ENCODE peak calls at places on chromosomes 7 and 10, in six cellular contexts. One of them, this sample, is unnamed.

GRCh38 chr10:5551531-5552375 is 27.0 kb downstream of the CALML3 start:
- DNase-seq in tibial nerve: no peak
- DNase-seq in HCT116: no peak
- DNase-seq in brain microvascular endothelial cell: peak
- DNase-seq in adrenal gland: no peak
- DNase-seq in heart left ventricle: peak
- DNase-seq in this sample: no peak

GRCh38 chr7:66758964-66759628 is 18.6 kb downstream of the RABGEF1 start:
- DNase-seq in adrenal gland: no peak
- DNase-seq in HCT116: no peak
- DNase-seq in heart left ventricle: no peak
- DNase-seq in tibial nerve: no peak
- DNase-seq in brain microvascular endothelial cell: peak
- DNase-seq in this sample: no peak

GRCh38 chr10:124063736-124064135 is 29.7 kb downstream of the CHST15 start:
- DNase-seq in heart left ventricle: no peak
- DNase-seq in HCT116: no peak
- DNase-seq in tibial nerve: no peak
- DNase-seq in brain microvascular endothelial cell: peak
- DNase-seq in adrenal gland: no peak
- DNase-seq in this sample: peak

GRCh38 chr7:152177696-152178404 is 152.4 kb downstream of the GALNT11 start:
- DNase-seq in adrenal gland: no peak
- DNase-seq in brain microvascular endothelial cell: no peak
- DNase-seq in tibial nerve: no peak
- DNase-seq in heart left ventricle: no peak
- DNase-seq in HCT116: no peak
- DNase-seq in this sample: no peak

GRCh38 chr10:102046095-102046494 is 9.9 kb downstream of the ARMH3 start:
- DNase-seq in brain microvascular endothelial cell: no peak
- DNase-seq in adrenal gland: no peak
- DNase-seq in heart left ventricle: no peak
- DNase-seq in HCT116: no peak
- DNase-seq in tibial nerve: no peak
- DNase-seq in this sample: no peak

GRCh38 chr7:144057954-144058353 is 9.2 kb downstream of the OR2A5 start:
- DNase-seq in brain microvascular endothelial cell: peak
- DNase-seq in heart left ventricle: no peak
- DNase-seq in adrenal gland: no peak
- DNase-seq in HCT116: no peak
- DNase-seq in tibial nerve: no peak
- DNase-seq in this sample: no peak

GRCh38 chr7:3272691-3273141 is 28.3 kb upstream of the SDK1 start:
- DNase-seq in heart left ventricle: no peak
- DNase-seq in adrenal gland: peak
- DNase-seq in brain microvascular endothelial cell: peak
- DNase-seq in HCT116: peak
- DNase-seq in tibial nerve: no peak
- DNase-seq in this sample: peak

GRCh38 chr10:44897049-44897448 is 14.1 kb upstream of the TMEM72 start:
- DNase-seq in adrenal gland: no peak
- DNase-seq in brain microvascular endothelial cell: no peak
- DNase-seq in heart left ventricle: no peak
- DNase-seq in HCT116: no peak
- DNase-seq in tibial nerve: no peak
- DNase-seq in this sample: no peak

GRCh38 chr10:111233439-111233838 is 156.6 kb downstream of the ADRA2A start:
- DNase-seq in adrenal gland: no peak
- DNase-seq in brain microvascular endothelial cell: peak
- DNase-seq in HCT116: no peak
- DNase-seq in tibial nerve: no peak
- DNase-seq in heart left ventricle: no peak
- DNase-seq in this sample: no peak

GRCh38 chr7:50807026-50807730 is 24.5 kb upstream of the GRB10 start:
- DNase-seq in heart left ventricle: no peak
- DNase-seq in tibial nerve: no peak
- DNase-seq in adrenal gland: no peak
- DNase-seq in brain microvascular endothelial cell: peak
- DNase-seq in HCT116: no peak
- DNase-seq in this sample: no peak

GRCh38 chr10:73838827-73839226 is 27.4 kb upstream of the NDST2 start:
- DNase-seq in brain microvascular endothelial cell: no peak
- DNase-seq in heart left ventricle: no peak
- DNase-seq in tibial nerve: no peak
- DNase-seq in HCT116: no peak
- DNase-seq in adrenal gland: no peak
- DNase-seq in this sample: no peak
- H3K4me3 ChIP-seq in brain microvascular endothelial cell: no peak
- H3K4me3 ChIP-seq in heart left ventricle: no peak
- H3K4me3 ChIP-seq in tibial nerve: no peak
- H3K4me3 ChIP-seq in HCT116: no peak
- H3K4me3 ChIP-seq in adrenal gland: no peak
- H3K4me3 ChIP-seq in this sample: no peak

GRCh38 chr10:29836396-29836795 is 201.6 kb upstream of the SVIL start:
- DNase-seq in heart left ventricle: no peak
- DNase-seq in brain microvascular endothelial cell: no peak
- DNase-seq in HCT116: no peak
- DNase-seq in adrenal gland: no peak
- DNase-seq in tibial nerve: no peak
- DNase-seq in this sample: no peak

GRCh38 chr10:29838529-29838928 is 203.8 kb upstream of the SVIL start:
- DNase-seq in HCT116: no peak
- DNase-seq in heart left ventricle: no peak
- DNase-seq in adrenal gland: no peak
- DNase-seq in brain microvascular endothelial cell: no peak
- DNase-seq in tibial nerve: no peak
- DNase-seq in this sample: no peak

GRCh38 chr10:29837586-29837985 is 202.8 kb upstream of the SVIL start:
- DNase-seq in heart left ventricle: no peak
- DNase-seq in brain microvascular endothelial cell: no peak
- DNase-seq in tibial nerve: no peak
- DNase-seq in adrenal gland: no peak
- DNase-seq in HCT116: no peak
- DNase-seq in this sample: no peak

GRCh38 chr10:29830526-29831512 is 196.0 kb upstream of the SVIL start:
- DNase-seq in brain microvascular endothelial cell: no peak
- DNase-seq in heart left ventricle: no peak
- DNase-seq in HCT116: no peak
- DNase-seq in adrenal gland: no peak
- DNase-seq in tibial nerve: no peak
- DNase-seq in this sample: no peak

DNA sequence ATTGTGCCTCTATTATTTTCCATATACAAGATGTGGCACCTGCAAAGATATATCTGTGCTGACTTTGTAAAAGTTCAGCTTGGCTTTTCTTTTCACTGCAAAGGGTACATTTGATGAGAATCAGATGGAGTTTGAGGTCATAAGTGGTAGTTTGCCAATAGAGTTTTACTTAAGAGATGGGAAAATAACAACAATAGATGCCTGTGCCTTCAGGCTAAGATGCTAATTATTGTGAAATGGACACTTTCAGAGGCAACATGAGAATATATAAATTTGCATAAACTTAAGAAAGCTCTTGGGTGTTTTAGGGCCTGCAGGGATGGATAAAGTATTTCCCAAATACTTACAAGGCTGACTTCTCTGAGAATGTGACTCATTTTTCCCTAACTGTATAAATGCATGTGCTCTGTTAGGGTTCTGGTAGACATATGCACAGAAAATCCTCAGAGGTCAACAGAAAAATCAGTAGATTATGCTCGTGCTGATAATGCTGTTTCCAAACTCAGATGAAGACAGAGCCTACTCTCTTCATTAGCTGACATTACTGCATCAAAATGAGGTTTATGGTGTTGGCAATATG is 200.3 kb upstream of the SVIL start:
- DNase-seq in adrenal gland: no peak
- DNase-seq in heart left ventricle: no peak
- DNase-seq in brain microvascular endothelial cell: no peak
- DNase-seq in tibial nerve: no peak
- DNase-seq in HCT116: no peak
- DNase-seq in this sample: no peak
- H3K27ac ChIP-seq in adrenal gland: no peak
- H3K27ac ChIP-seq in heart left ventricle: no peak
- H3K27ac ChIP-seq in brain microvascular endothelial cell: no peak
- H3K27ac ChIP-seq in tibial nerve: no peak
- H3K27ac ChIP-seq in HCT116: no peak
- H3K27ac ChIP-seq in this sample: no peak

DNA sequence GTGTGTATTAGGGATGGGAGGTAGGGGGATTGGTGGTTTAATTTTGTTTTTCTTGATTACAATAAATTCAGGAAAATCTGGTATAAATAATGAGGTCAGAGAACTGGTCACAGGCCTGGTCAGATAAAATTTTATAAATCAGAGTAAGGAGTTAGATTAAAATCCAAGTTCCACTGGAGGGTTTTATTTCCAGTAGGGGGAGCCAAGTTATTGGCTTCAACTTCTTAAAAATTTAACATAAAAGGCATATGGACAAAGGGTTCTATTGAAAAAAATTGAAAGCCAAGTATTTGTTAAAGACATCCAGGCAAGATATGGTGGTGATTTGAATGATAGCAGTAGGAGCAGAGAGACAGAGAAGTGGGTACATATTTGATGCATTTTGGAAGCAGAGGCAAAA is 763.3 kb downstream of the SORCS1 start:
- DNase-seq in tibial nerve: no peak
- DNase-seq in heart left ventricle: no peak
- DNase-seq in HCT116: no peak
- DNase-seq in brain microvascular endothelial cell: no peak
- DNase-seq in adrenal gland: no peak
- DNase-seq in this sample: no peak
- TF ChIP-seq CTCF in tibial nerve: no peak
- TF ChIP-seq CTCF in heart left ventricle: no peak
- TF ChIP-seq CTCF in HCT116: no peak
- TF ChIP-seq CTCF in brain microvascular endothelial cell: no peak
- TF ChIP-seq CTCF in adrenal gland: no peak
- TF ChIP-seq CTCF in this sample: peak

GRCh38 chr7:44980393-44981034 is 1.7 kb upstream of the MYO1G start:
- DNase-seq in tibial nerve: peak
- DNase-seq in brain microvascular endothelial cell: peak
- DNase-seq in adrenal gland: no peak
- DNase-seq in heart left ventricle: peak
- DNase-seq in HCT116: no peak
- DNase-seq in this sample: no peak
- H3K4me3 ChIP-seq in tibial nerve: no peak
- H3K4me3 ChIP-seq in brain microvascular endothelial cell: no peak
- H3K4me3 ChIP-seq in adrenal gland: no peak
- H3K4me3 ChIP-seq in heart left ventricle: peak
- H3K4me3 ChIP-seq in HCT116: no peak
- H3K4me3 ChIP-seq in this sample: no peak

GRCh38 chr10:78771215-78771614 is 297.6 kb upstream of the ZMIZ1 start:
- DNase-seq in heart left ventricle: no peak
- DNase-seq in adrenal gland: no peak
- DNase-seq in tibial nerve: no peak
- DNase-seq in HCT116: no peak
- DNase-seq in brain microvascular endothelial cell: no peak
- DNase-seq in this sample: no peak

GRCh38 chr10:78772083-78772482 is 296.7 kb upstream of the ZMIZ1 start:
- DNase-seq in tibial nerve: no peak
- DNase-seq in adrenal gland: no peak
- DNase-seq in heart left ventricle: no peak
- DNase-seq in brain microvascular endothelial cell: no peak
- DNase-seq in HCT116: no peak
- DNase-seq in this sample: no peak

GRCh38 chr10:78772986-78773530 is 295.7 kb upstream of the ZMIZ1 start:
- DNase-seq in HCT116: no peak
- DNase-seq in adrenal gland: no peak
- DNase-seq in tibial nerve: no peak
- DNase-seq in brain microvascular endothelial cell: no peak
- DNase-seq in heart left ventricle: no peak
- DNase-seq in this sample: no peak

GRCh38 chr10:78770167-78771090 is 298.3 kb upstream of the ZMIZ1 start:
- DNase-seq in brain microvascular endothelial cell: no peak
- DNase-seq in adrenal gland: no peak
- DNase-seq in HCT116: no peak
- DNase-seq in tibial nerve: no peak
- DNase-seq in heart left ventricle: no peak
- DNase-seq in this sample: no peak

DNA sequence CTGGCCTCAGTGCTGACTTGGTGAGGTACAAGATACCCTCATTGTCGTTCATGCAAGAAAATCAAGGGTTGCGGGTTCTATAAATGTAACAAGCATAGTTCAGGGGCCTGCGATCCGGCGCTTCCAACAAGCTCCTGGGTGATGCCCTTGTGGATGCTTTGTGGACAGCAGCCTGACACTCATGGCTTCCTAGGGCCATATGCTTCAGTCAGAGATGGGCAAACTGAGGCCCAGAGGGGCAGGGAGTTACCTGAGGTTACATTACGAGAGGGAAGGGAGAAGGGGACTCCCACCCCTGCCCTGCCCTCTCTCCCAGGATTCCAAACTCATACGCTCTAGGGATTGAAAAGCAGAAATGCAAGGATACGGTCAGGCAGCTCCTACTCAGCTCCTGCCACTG is 296.3 kb upstream of the ZMIZ1 start:
- DNase-seq in heart left ventricle: no peak
- DNase-seq in tibial nerve: no peak
- DNase-seq in HCT116: no peak
- DNase-seq in brain microvascular endothelial cell: no peak
- DNase-seq in adrenal gland: no peak
- DNase-seq in this sample: no peak
- H3K27ac ChIP-seq in heart left ventricle: peak
- H3K27ac ChIP-seq in tibial nerve: no peak
- H3K27ac ChIP-seq in HCT116: no peak
- H3K27ac ChIP-seq in brain microvascular endothelial cell: no peak
- H3K27ac ChIP-seq in adrenal gland: peak
- H3K27ac ChIP-seq in this sample: no peak

DNA sequence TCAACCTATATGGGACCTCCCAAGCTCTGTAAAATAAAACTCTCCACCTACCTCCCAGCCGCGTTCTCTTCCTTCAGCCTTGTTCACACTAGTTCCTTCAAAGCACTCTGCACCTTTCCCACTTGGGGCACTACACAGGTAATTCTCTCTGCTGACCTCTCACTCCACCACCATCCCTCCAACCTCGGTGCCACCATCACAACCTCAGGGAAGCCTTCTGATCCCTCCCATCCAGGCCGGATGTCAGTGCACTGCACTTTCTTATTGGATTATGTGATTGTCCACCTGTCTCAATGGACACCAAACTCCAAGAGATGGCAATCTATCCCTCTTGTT is 7.0 kb downstream of the LARP4B start:
- DNase-seq in tibial nerve: no peak
- DNase-seq in heart left ventricle: no peak
- DNase-seq in HCT116: no peak
- DNase-seq in brain microvascular endothelial cell: no peak
- DNase-seq in adrenal gland: no peak
- DNase-seq in this sample: no peak
- TF ChIP-seq CTCF in tibial nerve: no peak
- TF ChIP-seq CTCF in heart left ventricle: no peak
- TF ChIP-seq CTCF in HCT116: peak
- TF ChIP-seq CTCF in brain microvascular endothelial cell: no peak
- TF ChIP-seq CTCF in adrenal gland: no peak
- TF ChIP-seq CTCF in this sample: no peak

GRCh38 chr7:47501406-47501805 is 80.5 kb downstream of the TNS3 start:
- DNase-seq in HCT116: no peak
- DNase-seq in heart left ventricle: no peak
- DNase-seq in tibial nerve: no peak
- DNase-seq in adrenal gland: no peak
- DNase-seq in brain microvascular endothelial cell: peak
- DNase-seq in this sample: peak
- H3K4me3 ChIP-seq in HCT116: no peak
- H3K4me3 ChIP-seq in heart left ventricle: no peak
- H3K4me3 ChIP-seq in tibial nerve: no peak
- H3K4me3 ChIP-seq in adrenal gland: no peak
- H3K4me3 ChIP-seq in brain microvascular endothelial cell: peak
- H3K4me3 ChIP-seq in this sample: peak